ENCODE peak calls at places on chromosomes 6 and 20, in four cellular contexts. P is K562, S is HepG2, R is GM12878. Q is an unnamed sample.

GRCh38 chr20:44012466-44013226 is 98.0 kb downstream of the TOX2 start:
- DNase-seq in R (no peak), S (no peak), P (no peak), Q (no peak)

GRCh38 chr6:151962246-151962846 is 154.9 kb downstream of the ESR1 start:
- DNase-seq in P (no peak), S (peak), R (no peak), Q (no peak)

GRCh38 chr6:56757585-56757984 is 114.9 kb upstream of the DST start:
- DNase-seq in R (no peak), S (peak), P (no peak), Q (no peak)

GRCh38 chr6:150443621-150444020 is 74.8 kb downstream of the IYD start:
- DNase-seq in R (no peak), S (no peak), P (no peak), Q (no peak)

GRCh38 chr6:26103141-26103769 is 16.0 kb downstream of the HFE start:
- DNase-seq in R (no peak), S (peak), P (no peak), Q (no peak)

GRCh38 chr20:62805365-62805710 is 703 bp downstream of the OGFR start:
- DNase-seq in P (no peak), S (no peak), R (no peak), Q (no peak)

GRCh38 chr6:89555751-89556150 is 82.8 kb downstream of the LYRM2 start:
- DNase-seq in R (no peak), S (no peak), P (no peak), Q (no peak)

GRCh38 chr6:28335564-28336283 is at the start of gene ZSCAN31:
- DNase-seq in P (peak), R (peak), S (peak), Q (peak)

GRCh38 chr6:151131346-151131745 is 108.4 kb upstream of the AKAP12 start:
- DNase-seq in R (no peak), P (no peak), S (no peak), Q (no peak)

GRCh38 chr20:18788021-18788420 is 25.6 kb upstream of the SCP2D1 start:
- DNase-seq in P (no peak), S (no peak), R (no peak), Q (no peak)

DNA sequence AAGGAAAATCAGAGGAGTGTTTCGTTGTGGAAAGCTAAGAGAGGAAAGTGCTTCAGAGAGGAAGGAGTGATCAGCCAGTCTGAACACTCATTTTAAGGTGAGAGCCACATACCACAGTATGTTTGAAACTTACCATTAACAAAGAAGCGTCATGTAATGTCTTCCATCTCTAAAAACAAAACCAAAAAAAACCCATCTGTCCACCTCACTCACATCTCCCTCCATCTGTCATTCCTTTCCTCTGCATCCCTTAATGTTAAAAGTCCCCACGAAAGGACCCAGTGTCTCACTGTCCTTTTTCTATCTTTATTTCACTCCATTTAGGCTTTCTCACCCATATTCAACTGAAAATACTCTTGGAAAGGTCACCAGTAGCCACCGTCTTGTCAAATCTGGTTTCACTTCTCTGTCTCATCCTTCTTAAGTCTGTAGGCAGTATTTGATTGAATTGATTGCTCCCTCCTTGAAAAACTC is 59.4 kb upstream of the GNRH2 start:
- DNase-seq in P (no peak), R (peak), S (no peak), Q (no peak)
- TF ChIP-seq CREM in P (no peak), R (peak), S (no peak), Q (no peak)

GRCh38 chr6:41399424-41399823 is 64.0 kb downstream of the NCR2 start:
- DNase-seq in S (no peak), R (no peak), P (no peak), Q (no peak)
- TF ChIP-seq CREM in S (no peak), R (no peak), P (no peak), Q (no peak)

GRCh38 chr20:24785141-24785924 is 163.7 kb upstream of the CST7 start:
- DNase-seq in P (no peak), R (no peak), S (no peak), Q (no peak)

GRCh38 chr20:24782221-24782620 is 166.8 kb upstream of the CST7 start:
- DNase-seq in R (no peak), P (no peak), S (no peak), Q (no peak)

GRCh38 chr20:24782801-24783630 is 166.1 kb upstream of the CST7 start:
- DNase-seq in P (no peak), S (peak), R (no peak), Q (peak)

GRCh38 chr20:24784607-24785006 is 164.5 kb upstream of the CST7 start:
- DNase-seq in S (no peak), R (no peak), P (no peak), Q (no peak)

DNA sequence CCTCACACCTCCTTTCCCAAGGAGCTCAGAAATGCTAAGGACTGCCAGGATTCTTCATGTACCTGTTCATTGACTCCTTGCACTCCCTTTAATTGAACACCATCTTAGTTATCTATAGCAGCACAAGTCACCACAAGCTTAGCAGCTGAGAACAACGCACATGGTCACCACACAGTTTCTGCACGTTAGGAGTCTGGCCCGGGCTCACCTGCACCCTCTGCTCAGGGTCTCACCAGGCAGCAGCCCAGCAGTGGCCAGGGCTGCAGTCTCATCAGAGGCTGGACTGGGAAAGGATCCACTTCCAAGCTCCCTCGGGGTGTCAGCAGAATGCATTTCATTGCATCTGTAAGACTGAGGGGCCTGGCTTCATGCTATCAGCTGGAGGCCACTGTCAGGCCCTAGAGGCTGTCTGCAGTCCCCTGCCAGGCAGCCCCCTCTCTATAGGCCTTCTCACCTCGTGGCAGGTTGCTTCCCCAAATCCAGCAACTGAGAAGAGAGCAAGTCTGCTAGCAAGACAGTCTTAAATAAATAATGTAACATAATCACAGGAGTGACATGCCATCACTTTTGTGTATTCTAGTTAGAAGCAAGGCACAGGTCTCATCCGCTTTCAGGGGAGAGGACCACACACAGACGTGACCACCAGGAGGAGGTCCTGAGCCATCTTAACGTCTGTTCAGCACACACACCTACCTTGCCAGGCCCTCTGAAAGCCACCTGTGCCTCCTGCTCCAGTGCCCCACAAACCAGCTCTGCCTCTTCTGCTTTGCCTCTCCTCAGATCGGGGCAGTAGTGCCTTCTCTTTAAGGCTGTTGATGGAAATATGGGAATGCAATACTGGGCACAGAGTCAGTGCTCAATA is 165.2 kb upstream of the CST7 start:
- DNase-seq in R (peak), S (peak), P (no peak), Q (peak)
- TF ChIP-seq CREM in R (no peak), S (no peak), P (no peak), Q (no peak)

DNA sequence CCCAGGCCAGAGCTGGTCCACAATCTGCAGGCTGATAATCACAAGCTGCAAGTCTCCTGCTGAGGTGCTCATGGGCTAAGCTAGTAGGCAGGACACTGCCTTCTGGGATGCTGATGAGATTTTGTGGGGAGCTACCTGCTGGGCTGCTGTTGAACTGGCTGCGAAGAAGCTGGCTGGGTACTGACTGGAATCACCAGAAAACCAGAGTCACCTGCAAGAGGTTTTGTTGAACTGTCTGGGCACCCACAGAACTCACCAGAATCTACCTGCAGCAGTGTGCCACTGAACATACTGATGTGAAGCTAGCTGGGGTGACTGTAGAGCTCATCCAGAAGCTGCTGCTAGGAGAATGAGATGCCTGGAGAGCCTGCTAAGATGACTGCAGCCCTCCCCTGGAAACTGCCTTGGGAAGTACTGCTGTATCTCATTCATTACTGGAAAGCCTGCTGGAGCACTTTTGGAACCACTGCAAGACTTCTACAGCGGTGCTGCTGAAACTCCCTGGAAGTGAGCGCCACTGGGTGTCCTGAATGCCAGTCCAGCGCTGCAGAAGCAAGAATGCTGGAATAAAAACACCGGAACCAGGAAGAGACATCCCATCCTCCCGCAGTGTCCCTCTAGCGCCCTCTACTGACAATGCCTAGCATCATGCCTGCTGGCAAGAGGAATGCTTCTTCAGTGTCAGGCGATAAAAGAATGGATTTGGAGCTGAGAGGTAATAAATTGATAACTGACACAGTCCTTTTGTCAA is 64.9 kb upstream of the ARHGAP18 start:
- DNase-seq in R (no peak), S (peak), P (peak), Q (peak)
- TF ChIP-seq CREM in R (no peak), S (no peak), P (peak), Q (no peak)

GRCh38 chr20:50181344-50181743 is 9.3 kb upstream of the CEBPB start:
- DNase-seq in S (no peak), P (no peak), R (no peak), Q (no peak)

GRCh38 chr20:50170549-50171220 is 17.2 kb upstream of the PEDS1 start:
- DNase-seq in S (no peak), R (no peak), P (no peak), Q (no peak)

GRCh38 chr20:50174456-50174855 is 16.2 kb upstream of the CEBPB start:
- DNase-seq in R (no peak), P (no peak), S (no peak), Q (no peak)

GRCh38 chr20:50172347-50173013 is 18.1 kb upstream of the CEBPB start:
- DNase-seq in P (peak), R (no peak), S (peak), Q (peak)

GRCh38 chr20:50175938-50176933 is 14.4 kb upstream of the CEBPB start:
- DNase-seq in P (peak), R (no peak), S (no peak), Q (no peak)
- TF ChIP-seq CREM in P (no peak), R (no peak), S (no peak), Q (no peak)

GRCh38 chr6:164753517-164753916 is 555.9 kb downstream of the C6orf118 start:
- DNase-seq in P (no peak), S (no peak), R (no peak), Q (no peak)

GRCh38 chr6:164751395-164751794 is 558.0 kb downstream of the C6orf118 start:
- DNase-seq in S (no peak), P (no peak), R (no peak), Q (no peak)

GRCh38 chr6:164749126-164749758 is 560.2 kb downstream of the C6orf118 start:
- DNase-seq in P (no peak), R (no peak), S (no peak), Q (no peak)
- TF ChIP-seq CREM in P (no peak), R (no peak), S (no peak), Q (no peak)

DNA sequence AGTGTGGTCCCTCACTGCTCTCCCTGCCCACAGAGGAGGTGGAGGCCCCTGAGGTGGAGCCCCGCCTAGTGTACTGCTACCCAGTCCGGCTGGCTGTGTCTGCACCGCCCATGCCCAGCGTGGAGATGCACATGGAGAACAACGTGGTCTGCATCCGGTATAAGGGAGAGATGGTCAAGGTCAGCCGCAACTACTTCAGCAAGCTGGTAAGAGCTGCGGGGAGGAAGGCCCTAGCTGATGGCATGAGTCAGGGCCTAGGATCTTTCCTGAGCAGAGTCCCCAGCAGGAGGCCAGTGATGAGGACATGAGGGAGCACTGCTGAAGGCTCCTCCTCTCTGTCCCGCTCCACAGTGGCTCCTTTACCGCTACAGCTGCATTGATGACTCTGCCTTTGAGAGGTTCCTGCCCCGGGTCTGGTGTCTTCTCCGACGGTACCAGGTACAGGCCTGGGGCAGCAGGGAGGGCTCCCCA is 11.2 kb downstream of the PCIF1 start:
- DNase-seq in R (no peak), S (no peak), P (no peak), Q (no peak)
- TF ChIP-seq CREM in R (no peak), S (no peak), P (no peak), Q (no peak)

DNA sequence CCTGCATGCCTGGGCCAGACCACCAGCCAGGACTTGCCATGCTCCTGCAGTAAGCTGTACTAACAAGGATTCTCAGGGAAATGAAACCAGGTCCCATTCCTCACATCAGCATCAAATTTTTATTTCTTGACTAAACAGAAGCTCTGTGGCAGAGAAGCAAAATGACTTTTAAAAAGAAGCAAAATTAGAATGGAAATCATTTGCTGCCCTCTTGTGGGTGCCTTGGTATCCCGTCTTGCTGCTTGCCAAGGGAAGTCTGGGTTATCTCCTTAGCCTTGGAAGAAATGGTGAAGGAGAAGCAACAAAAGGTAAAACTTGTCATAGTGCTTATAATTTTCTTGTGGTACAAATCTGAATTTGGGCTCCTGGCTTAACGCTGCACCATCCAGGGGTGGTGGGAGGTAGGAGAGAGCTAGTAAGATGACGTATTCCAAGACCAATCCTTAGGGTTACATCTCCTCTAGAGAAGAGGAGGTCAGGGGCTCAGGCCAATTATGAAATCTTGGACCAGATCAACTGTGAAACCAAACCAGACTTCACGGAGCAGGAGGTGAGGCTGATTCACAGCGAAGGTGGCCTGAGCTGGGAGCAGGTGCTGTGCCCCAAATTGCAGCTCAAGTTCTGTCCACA is 107.5 kb downstream of the FAXC start:
- DNase-seq in R (no peak), P (peak), S (peak), Q (peak)
- TF ChIP-seq CREM in R (no peak), P (no peak), S (no peak), Q (no peak)

GRCh38 chr6:10373642-10374359 is 41.1 kb downstream of the TFAP2A start:
- DNase-seq in S (peak), P (no peak), R (no peak), Q (no peak)

GRCh38 chr6:10381133-10381829 is 33.6 kb downstream of the TFAP2A start:
- DNase-seq in S (no peak), R (no peak), P (no peak), Q (peak)

GRCh38 chr6:10369896-10370295 is 45.0 kb downstream of the TFAP2A start:
- DNase-seq in P (no peak), R (no peak), S (no peak), Q (no peak)

DNA sequence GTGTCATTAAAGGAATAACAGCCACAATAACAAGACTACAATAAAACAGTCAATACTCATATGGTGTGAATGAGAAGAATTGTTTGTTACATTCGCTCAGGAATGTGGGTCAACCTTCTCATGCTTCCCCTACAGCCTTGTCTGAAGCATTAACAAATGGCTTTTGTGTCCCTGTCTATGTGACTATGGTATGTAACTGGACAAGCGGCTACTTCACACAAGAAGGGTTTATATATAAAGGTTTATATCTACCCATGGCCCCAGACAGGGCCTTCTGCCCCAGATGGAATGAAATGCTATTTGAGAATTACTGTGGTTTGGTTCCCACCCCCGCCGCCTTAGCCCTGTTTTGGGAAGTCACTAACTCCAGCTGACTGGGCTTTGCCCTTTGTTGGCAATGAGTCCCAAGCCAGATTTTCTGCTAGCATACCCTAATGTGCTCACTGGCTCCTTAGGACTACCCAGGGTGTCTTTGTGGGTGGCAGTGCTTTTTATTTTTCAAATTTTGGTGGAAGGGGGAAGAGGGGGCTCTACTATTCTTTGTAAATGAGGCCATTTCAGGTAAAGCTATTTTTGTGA is 39.4 kb downstream of the TFAP2A start:
- DNase-seq in P (no peak), S (no peak), R (no peak), Q (no peak)
- TF ChIP-seq CREM in P (no peak), S (no peak), R (no peak), Q (no peak)

Q was measured in WTC11.